ENCODE peak calls at places on chromosomes 12 and 14, in five cellular contexts. U, C, J, Y and B are unnamed samples.

GRCh38 chr12:120432772-120433525 is 5.0 kb upstream of the COX6A1 start:
- DNase-seq in U (no peak), C (no peak), J (no peak), Y (no peak), B (no peak)

GRCh38 chr12:105724651-105725050 is 394.2 kb downstream of the C12orf75 start:
- DNase-seq in U (no peak), C (no peak), J (no peak), Y (no peak), B (no peak)

GRCh38 chr12:51891843-51892242 is 3.9 kb downstream of the ANKRD33 start:
- DNase-seq in U (no peak), C (no peak), J (peak; percentile 47), Y (peak; percentile 41), B (no peak)

GRCh38 chr14:53701108-53701875 is 255.3 kb downstream of the BMP4 start:
- DNase-seq in U (no peak), C (no peak), J (no peak), Y (no peak), B (no peak)

GRCh38 chr12:2627343-2628191 is 167.2 kb upstream of the FKBP4 start:
- DNase-seq in U (no peak), C (no peak), J (no peak), Y (peak; percentile 54), B (no peak)

GRCh38 chr14:73027546-73027945 is 640 bp upstream of the ZFYVE1 start:
- DNase-seq in U (no peak), C (no peak), J (no peak), Y (no peak), B (no peak)

GRCh38 chr14:89240414-89240813 is 176.6 kb downstream of the FOXN3 start:
- DNase-seq in U (no peak), C (no peak), J (peak; percentile 34), Y (no peak), B (no peak)

GRCh38 chr12:65810036-65810435 is 14.2 kb upstream of the HMGA2 start:
- DNase-seq in U (no peak), C (no peak), J (no peak), Y (no peak), B (no peak)

GRCh38 chr12:75455839-75456238 is 24.7 kb upstream of the GLIPR1 start:
- DNase-seq in U (no peak), C (no peak), J (no peak), Y (peak; percentile 41), B (no peak)

DNA sequence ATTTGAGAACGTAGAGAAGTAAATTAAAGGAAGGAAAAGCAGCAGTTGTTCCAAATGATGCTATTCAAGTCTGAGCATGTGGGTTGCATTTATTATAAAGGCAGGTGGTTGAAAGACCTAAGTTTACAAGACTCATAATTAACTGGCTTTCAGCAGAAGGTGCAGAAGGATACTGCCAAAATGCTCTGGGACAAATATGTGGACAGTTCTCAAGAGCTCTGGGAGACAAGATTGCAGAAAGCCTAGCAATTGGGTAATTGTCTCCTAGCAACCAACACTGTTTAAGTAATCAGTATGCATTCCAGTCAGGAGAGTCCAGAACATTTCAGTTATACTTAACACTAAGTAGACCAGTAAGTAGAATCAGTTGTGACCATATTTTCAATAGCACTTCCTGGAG is 131.5 kb downstream of the GPR135 start:
- DNase-seq in U (no peak), C (no peak), J (peak; percentile 98), Y (peak; percentile 98), B (no peak)
- H2BK12ac ChIP-seq in U (no peak overlapping the region), C (no peak overlapping the region), J (no peak overlapping the region), Y (no peak overlapping the region), B (no peak overlapping the region)

GRCh38 chr14:90704362-90705051 is 111.7 kb downstream of the TTC7B start:
- DNase-seq in U (no peak), C (no peak), J (no peak), Y (peak; percentile 71), B (no peak)

GRCh38 chr14:90703841-90704240 is 112.4 kb downstream of the TTC7B start:
- DNase-seq in U (no peak), C (no peak), J (no peak), Y (no peak), B (no peak)

GRCh38 chr14:90700928-90701776 is 115.1 kb downstream of the TTC7B start:
- DNase-seq in U (no peak), C (no peak), J (no peak), Y (peak; percentile 21), B (no peak)

DNA sequence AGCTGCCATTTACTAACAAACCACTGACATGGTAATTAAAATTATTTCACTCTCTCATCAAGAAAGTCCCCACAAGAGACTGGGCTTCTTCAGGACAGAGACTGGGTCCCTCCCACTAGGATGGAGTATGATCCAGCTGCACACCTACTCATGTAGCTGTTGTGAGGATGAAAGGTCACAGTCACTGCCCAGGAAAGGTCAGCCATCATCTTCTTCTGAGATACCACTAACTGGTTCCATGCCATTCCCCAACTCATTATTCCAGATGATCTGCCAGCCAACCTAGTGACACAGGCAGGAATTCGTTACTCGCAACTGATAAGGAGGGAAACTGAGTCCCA is 111.2 kb downstream of the TTC7B start:
- DNase-seq in U (no peak), C (no peak), J (no peak), Y (no peak), B (no peak)
- H3K79me1 ChIP-seq in U (no peaks in the 10 kb centered on the region), C (no peaks in the 10 kb centered on the region), J (peaks cover 7% of the 10 kb centered on the region), Y (peaks cover 3% of the 10 kb centered on the region), B (no peaks in the 10 kb centered on the region)

GRCh38 chr12:84712747-84713146 is 199.9 kb downstream of the SLC6A15 start:
- DNase-seq in U (no peak), C (no peak), J (no peak), Y (no peak), B (no peak)
- H3K4me1 ChIP-seq in U (no peaks in the 10 kb centered on the region), C (no peaks in the 10 kb centered on the region), J (no peaks in the 10 kb centered on the region), Y (no peaks in the 10 kb centered on the region), B (peaks cover 2% of the 10 kb centered on the region)

DNA sequence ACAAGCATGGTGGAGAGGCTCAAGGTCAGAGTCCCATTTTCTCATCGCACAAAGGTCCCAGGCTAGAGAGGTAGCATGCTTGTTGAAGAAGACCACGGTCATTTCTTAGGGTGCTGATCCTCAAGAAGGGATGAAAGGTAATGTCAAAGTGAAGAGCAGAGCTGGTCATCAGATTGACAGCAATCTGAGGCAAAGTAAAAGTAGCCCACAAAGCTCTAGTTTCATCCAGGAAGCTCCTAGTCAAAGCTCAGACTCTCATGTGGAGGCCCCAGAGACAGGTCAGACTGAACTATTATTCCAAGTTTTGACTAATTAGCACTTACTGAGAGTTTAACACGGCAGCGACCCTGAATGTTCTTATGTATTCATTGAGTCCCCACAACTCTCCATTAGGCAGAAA is 270.6 kb downstream of the RPS29 start:
- DNase-seq in U (no peak), C (no peak), J (no peak), Y (no peak), B (no peak)
- H2BK12ac ChIP-seq in U (no peak overlapping the region), C (no peak overlapping the region), J (peak overlapping the region; percentile 29), Y (no peak overlapping the region), B (no peak overlapping the region)

DNA sequence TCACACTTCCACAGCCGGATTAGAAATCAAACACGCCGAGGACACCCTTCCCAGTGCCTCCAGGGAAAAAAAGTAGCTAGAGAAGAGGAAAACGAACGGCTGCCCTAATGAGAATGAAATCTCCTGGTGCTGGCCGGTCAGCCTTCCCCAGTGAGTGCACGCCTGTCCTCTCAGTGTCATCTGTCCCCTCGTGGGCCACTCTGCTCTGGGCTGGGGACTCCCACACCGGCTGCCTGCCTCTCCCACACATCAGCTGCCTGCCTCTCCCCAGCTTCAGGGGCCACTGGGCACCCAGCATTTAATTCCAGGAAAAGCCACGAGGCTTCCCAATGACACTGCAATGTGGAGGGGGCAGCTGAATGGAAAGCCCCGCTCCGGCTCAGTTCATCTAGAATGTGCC is 59.0 kb downstream of the CCDC85C start:
- DNase-seq in U (no peak), C (no peak), J (no peak), Y (no peak), B (no peak)
- H3K79me1 ChIP-seq in U (no peaks in the 10 kb centered on the region), C (peaks cover 27% of the 10 kb centered on the region), J (peaks cover 5% of the 10 kb centered on the region), Y (no peaks in the 10 kb centered on the region), B (peaks cover 13% of the 10 kb centered on the region)

DNA sequence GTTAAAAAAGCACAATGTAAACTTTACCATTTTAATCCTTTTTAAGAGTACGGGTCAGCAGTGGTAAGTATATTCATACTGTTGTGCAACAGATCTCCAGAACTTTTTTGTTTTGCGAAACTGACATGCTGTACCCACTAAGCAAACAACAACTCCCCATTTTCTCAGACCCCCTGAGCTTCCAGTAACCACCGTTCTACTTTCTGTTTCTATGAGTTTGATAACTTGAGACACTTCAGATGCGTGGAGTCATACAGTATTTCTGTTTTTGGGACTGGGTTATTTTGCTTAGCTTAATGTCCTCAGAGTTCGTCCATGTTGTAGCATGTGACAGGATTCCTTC is 38.0 kb downstream of the CHST11 start:
- DNase-seq in U (no peak), C (no peak), J (peak; percentile 47), Y (peak; percentile 15), B (no peak)
- H3K4me1 ChIP-seq in U (peaks cover 2% of the 10 kb centered on the region), C (no peaks in the 10 kb centered on the region), J (no peaks in the 10 kb centered on the region), Y (no peaks in the 10 kb centered on the region), B (no peaks in the 10 kb centered on the region)

GRCh38 chr12:102569803-102570202 is 89.4 kb upstream of the IGF1 start:
- DNase-seq in U (no peak), C (no peak), J (no peak), Y (no peak), B (no peak)
- H2BK12ac ChIP-seq in U (no peak overlapping the region), C (no peak overlapping the region), J (no peak overlapping the region), Y (peak overlapping the region; percentile 79), B (no peak overlapping the region)